ENCODE peak calls at places on chromosomes 7 and 10, in seven cellular contexts. One of them, this sample, is unnamed.

GRCh38 chr10:10996966-10997620 is 20.6 kb upstream of the CELF2 start:
- DNase-seq in heart right ventricle: no peak
- DNase-seq in lower lobe of right lung: no peak
- DNase-seq in cerebellum: no peak
- DNase-seq in H54: no peak
- DNase-seq in osteoblast: no peak
- DNase-seq in neuronal stem cell: no peak
- DNase-seq in this sample: no peak

GRCh38 chr7:101108961-101109360 is 17.9 kb upstream of the SERPINE1 start:
- DNase-seq in osteoblast: peak; percentile 68
- DNase-seq in lower lobe of right lung: no peak
- DNase-seq in H54: peak; percentile 53
- DNase-seq in heart right ventricle: no peak
- DNase-seq in neuronal stem cell: no peak
- DNase-seq in cerebellum: no peak
- DNase-seq in this sample: no peak

GRCh38 chr7:151172273-151173141 is 5.0 kb upstream of the GBX1 start:
- DNase-seq in neuronal stem cell: peak; percentile 78
- DNase-seq in H54: peak; percentile 89
- DNase-seq in osteoblast: peak; percentile 99
- DNase-seq in heart right ventricle: peak; percentile 62
- DNase-seq in cerebellum: peak; percentile 90
- DNase-seq in lower lobe of right lung: peak; percentile 88
- DNase-seq in this sample: peak; percentile 79

GRCh38 chr7:35007768-35008167 is 29.5 kb downstream of the DPY19L1 start:
- DNase-seq in H54: no peak
- DNase-seq in osteoblast: no peak
- DNase-seq in lower lobe of right lung: no peak
- DNase-seq in heart right ventricle: no peak
- DNase-seq in cerebellum: no peak
- DNase-seq in neuronal stem cell: no peak
- DNase-seq in this sample: no peak

GRCh38 chr7:113087278-113087998 is 811 bp upstream of the GPR85 start:
- DNase-seq in lower lobe of right lung: no peak
- DNase-seq in H54: peak; percentile 33
- DNase-seq in heart right ventricle: no peak
- DNase-seq in osteoblast: peak; percentile 92
- DNase-seq in neuronal stem cell: no peak
- DNase-seq in cerebellum: peak; percentile 88
- DNase-seq in this sample: no peak

GRCh38 chr7:54419209-54419608 is 123.0 kb upstream of the VSTM2A start:
- DNase-seq in lower lobe of right lung: peak; percentile 28
- DNase-seq in osteoblast: no peak
- DNase-seq in H54: no peak
- DNase-seq in cerebellum: no peak
- DNase-seq in heart right ventricle: no peak
- DNase-seq in neuronal stem cell: no peak
- DNase-seq in this sample: no peak

GRCh38 chr7:2864204-2864985 is 20.3 kb upstream of the GNA12 start:
- DNase-seq in H54: no peak
- DNase-seq in osteoblast: no peak
- DNase-seq in lower lobe of right lung: no peak
- DNase-seq in heart right ventricle: no peak
- DNase-seq in cerebellum: no peak
- DNase-seq in neuronal stem cell: no peak
- DNase-seq in this sample: no peak

GRCh38 chr10:128092454-128092853 is 33.8 kb downstream of the MKI67 start:
- DNase-seq in cerebellum: no peak
- DNase-seq in neuronal stem cell: no peak
- DNase-seq in H54: no peak
- DNase-seq in lower lobe of right lung: no peak
- DNase-seq in osteoblast: peak; percentile 90
- DNase-seq in heart right ventricle: no peak
- DNase-seq in this sample: no peak